ENCODE peak calls at places on chromosomes 4 and X, in five cellular contexts. One of them, this sample, is unnamed.

GRCh38 chr4:65654976-65655375 is 15.3 kb downstream of the EPHA5 start:
- DNase-seq in SK-N-SH: no peak
- DNase-seq in HepG2: no peak
- DNase-seq in K562: no peak
- DNase-seq in GM12878: no peak
- DNase-seq in this sample: no peak

GRCh38 chrX:45847966-45848365 is 647.3 kb upstream of the DIPK2B start:
- DNase-seq in SK-N-SH: no peak
- DNase-seq in HepG2: no peak
- DNase-seq in K562: no peak
- DNase-seq in GM12878: no peak
- DNase-seq in this sample: no peak

GRCh38 chrX:100863326-100863854 is 10.8 kb downstream of the NOX1 start:
- DNase-seq in SK-N-SH: no peak
- DNase-seq in HepG2: no peak
- DNase-seq in K562: no peak
- DNase-seq in GM12878: no peak
- DNase-seq in this sample: no peak

GRCh38 chrX:151870603-151871002 is 42.1 kb upstream of the MAGEA4 start:
- DNase-seq in SK-N-SH: no peak
- DNase-seq in HepG2: peak
- DNase-seq in K562: no peak
- DNase-seq in GM12878: no peak
- DNase-seq in this sample: peak

GRCh38 chr4:121219222-121219621 is 55.1 kb upstream of the TNIP3 start:
- DNase-seq in SK-N-SH: no peak
- DNase-seq in HepG2: no peak
- DNase-seq in K562: no peak
- DNase-seq in GM12878: no peak
- DNase-seq in this sample: peak

GRCh38 chrX:69165116-69165651 is at the start of gene PJA1:
- DNase-seq in SK-N-SH: peak
- DNase-seq in HepG2: peak
- DNase-seq in K562: peak
- DNase-seq in GM12878: no peak
- DNase-seq in this sample: peak

GRCh38 chr4:574346-575161 is 1.5 kb downstream of the TMEM271 start:
- DNase-seq in SK-N-SH: no peak
- DNase-seq in HepG2: no peak
- DNase-seq in K562: no peak
- DNase-seq in GM12878: no peak
- DNase-seq in this sample: no peak

GRCh38 chrX:40155617-40156471 is 58.1 kb upstream of the BCOR start:
- DNase-seq in SK-N-SH: peak
- DNase-seq in HepG2: no peak
- DNase-seq in K562: peak
- DNase-seq in GM12878: no peak
- DNase-seq in this sample: no peak

GRCh38 chr4:188417181-188417580 is 277.9 kb downstream of the TRIML1 start:
- DNase-seq in SK-N-SH: no peak
- DNase-seq in HepG2: peak
- DNase-seq in K562: no peak
- DNase-seq in GM12878: no peak
- DNase-seq in this sample: peak

GRCh38 chr4:150501019-150501727 is 80.8 kb upstream of the MAB21L2 start:
- DNase-seq in SK-N-SH: no peak
- DNase-seq in HepG2: no peak
- DNase-seq in K562: no peak
- DNase-seq in GM12878: no peak
- DNase-seq in this sample: peak

GRCh38 chr4:100295792-100296191 is 105.5 kb upstream of the DDIT4L start:
- DNase-seq in SK-N-SH: no peak
- DNase-seq in HepG2: no peak
- DNase-seq in K562: no peak
- DNase-seq in GM12878: no peak
- DNase-seq in this sample: peak

GRCh38 chrX:110504947-110505346 is 146.3 kb downstream of the RTL9 start:
- DNase-seq in SK-N-SH: no peak
- DNase-seq in HepG2: no peak
- DNase-seq in K562: no peak
- DNase-seq in GM12878: no peak
- DNase-seq in this sample: no peak

GRCh38 chr4:123830920-123831319 is 434.3 kb downstream of the SPRY1 start:
- DNase-seq in SK-N-SH: peak
- DNase-seq in HepG2: no peak
- DNase-seq in K562: no peak
- DNase-seq in GM12878: no peak
- DNase-seq in this sample: no peak

GRCh38 chr4:163484906-163485305 is 9.6 kb upstream of the TMA16 start:
- DNase-seq in SK-N-SH: peak
- DNase-seq in HepG2: peak
- DNase-seq in K562: peak
- DNase-seq in GM12878: no peak
- DNase-seq in this sample: peak

GRCh38 chrX:153649178-153649914 is 2.3 kb downstream of the DUSP9 start:
- DNase-seq in SK-N-SH: peak
- DNase-seq in HepG2: peak
- DNase-seq in K562: peak
- DNase-seq in GM12878: no peak
- DNase-seq in this sample: no peak

GRCh38 chr4:70240192-70240591 is 2.2 kb upstream of the CSN3 start:
- DNase-seq in SK-N-SH: no peak
- DNase-seq in HepG2: peak
- DNase-seq in K562: no peak
- DNase-seq in GM12878: no peak
- DNase-seq in this sample: peak

GRCh38 chr4:181181331-181181730 is 1061.9 kb upstream of the TENM3 start:
- DNase-seq in SK-N-SH: no peak
- DNase-seq in HepG2: no peak
- DNase-seq in K562: no peak
- DNase-seq in GM12878: no peak
- DNase-seq in this sample: no peak

GRCh38 chr4:181176306-181176705 is 1066.9 kb upstream of the TENM3 start:
- DNase-seq in SK-N-SH: no peak
- DNase-seq in HepG2: no peak
- DNase-seq in K562: no peak
- DNase-seq in GM12878: no peak
- DNase-seq in this sample: peak
- TF ChIP-seq MXI1 in SK-N-SH: no peak
- TF ChIP-seq MXI1 in HepG2: no peak
- TF ChIP-seq MXI1 in K562: no peak
- TF ChIP-seq MXI1 in GM12878: no peak
- TF ChIP-seq MXI1 in this sample: no peak

GRCh38 chrX:56947695-56948094 is 47.6 kb downstream of the SPIN3 start:
- DNase-seq in SK-N-SH: no peak
- DNase-seq in HepG2: no peak
- DNase-seq in K562: no peak
- DNase-seq in GM12878: no peak
- DNase-seq in this sample: peak
- TF ChIP-seq MXI1 in SK-N-SH: no peak
- TF ChIP-seq MXI1 in HepG2: no peak
- TF ChIP-seq MXI1 in K562: no peak
- TF ChIP-seq MXI1 in GM12878: no peak
- TF ChIP-seq MXI1 in this sample: no peak

GRCh38 chr4:26127001-26127400 is 193.8 kb upstream of the RBPJ start:
- DNase-seq in SK-N-SH: no peak
- DNase-seq in HepG2: no peak
- DNase-seq in K562: no peak
- DNase-seq in GM12878: no peak
- DNase-seq in this sample: no peak

GRCh38 chr4:26124753-26125236 is 196.0 kb upstream of the RBPJ start:
- DNase-seq in SK-N-SH: no peak
- DNase-seq in HepG2: no peak
- DNase-seq in K562: peak
- DNase-seq in GM12878: no peak
- DNase-seq in this sample: peak

GRCh38 chr4:26130173-26130572 is 190.6 kb upstream of the RBPJ start:
- DNase-seq in SK-N-SH: no peak
- DNase-seq in HepG2: no peak
- DNase-seq in K562: no peak
- DNase-seq in GM12878: peak
- DNase-seq in this sample: no peak

GRCh38 chr4:26126135-26126718 is 194.6 kb upstream of the RBPJ start:
- DNase-seq in SK-N-SH: no peak
- DNase-seq in HepG2: no peak
- DNase-seq in K562: no peak
- DNase-seq in GM12878: peak
- DNase-seq in this sample: no peak

GRCh38 chr4:26127851-26128337 is 192.9 kb upstream of the RBPJ start:
- DNase-seq in SK-N-SH: no peak
- DNase-seq in HepG2: no peak
- DNase-seq in K562: no peak
- DNase-seq in GM12878: no peak
- DNase-seq in this sample: no peak
- TF ChIP-seq MXI1 in SK-N-SH: no peak
- TF ChIP-seq MXI1 in HepG2: no peak
- TF ChIP-seq MXI1 in K562: no peak
- TF ChIP-seq MXI1 in GM12878: no peak
- TF ChIP-seq MXI1 in this sample: no peak

GRCh38 chr4:147366164-147366563 is 114.7 kb upstream of the EDNRA start:
- DNase-seq in SK-N-SH: no peak
- DNase-seq in HepG2: no peak
- DNase-seq in K562: no peak
- DNase-seq in GM12878: no peak
- DNase-seq in this sample: no peak

GRCh38 chr4:147360301-147360700 is 120.6 kb upstream of the EDNRA start:
- DNase-seq in SK-N-SH: no peak
- DNase-seq in HepG2: no peak
- DNase-seq in K562: no peak
- DNase-seq in GM12878: no peak
- DNase-seq in this sample: peak

GRCh38 chr4:147363514-147363913 is 117.4 kb upstream of the EDNRA start:
- DNase-seq in SK-N-SH: no peak
- DNase-seq in HepG2: no peak
- DNase-seq in K562: no peak
- DNase-seq in GM12878: no peak
- DNase-seq in this sample: no peak

GRCh38 chr4:147362868-147363440 is 117.9 kb upstream of the EDNRA start:
- DNase-seq in SK-N-SH: peak
- DNase-seq in HepG2: no peak
- DNase-seq in K562: no peak
- DNase-seq in GM12878: no peak
- DNase-seq in this sample: peak

DNA sequence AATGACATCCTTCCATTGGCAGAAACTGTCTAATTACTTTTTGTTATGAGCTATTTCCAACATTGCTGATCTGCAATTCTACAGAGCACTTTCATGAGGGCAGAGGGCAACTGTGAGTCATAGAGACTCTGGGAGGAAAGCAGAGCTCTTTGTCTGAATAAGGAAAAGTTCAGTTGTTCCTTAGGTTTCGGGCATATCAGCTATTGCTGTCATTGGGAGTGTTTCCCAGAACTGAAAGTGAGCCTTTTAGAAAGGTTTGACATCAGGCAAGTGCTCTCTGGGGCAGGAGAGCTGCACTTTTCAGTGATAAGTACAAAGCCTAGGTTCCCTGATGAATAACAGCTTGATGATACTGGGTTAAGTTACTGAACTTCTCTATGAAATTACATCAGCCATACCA is 119.2 kb upstream of the EDNRA start:
- DNase-seq in SK-N-SH: no peak
- DNase-seq in HepG2: no peak
- DNase-seq in K562: no peak
- DNase-seq in GM12878: no peak
- DNase-seq in this sample: peak
- TF ChIP-seq MXI1 in SK-N-SH: no peak
- TF ChIP-seq MXI1 in HepG2: no peak
- TF ChIP-seq MXI1 in K562: no peak
- TF ChIP-seq MXI1 in GM12878: no peak
- TF ChIP-seq MXI1 in this sample: no peak

GRCh38 chr4:87058272-87059073 is 123.7 kb downstream of the AFF1 start:
- DNase-seq in SK-N-SH: no peak
- DNase-seq in HepG2: no peak
- DNase-seq in K562: peak
- DNase-seq in GM12878: no peak
- DNase-seq in this sample: no peak
- TF ChIP-seq MXI1 in SK-N-SH: no peak
- TF ChIP-seq MXI1 in HepG2: no peak
- TF ChIP-seq MXI1 in K562: no peak
- TF ChIP-seq MXI1 in GM12878: no peak
- TF ChIP-seq MXI1 in this sample: no peak

GRCh38 chrX:95629737-95630136 is 1054.9 kb upstream of the DIAPH2 start:
- DNase-seq in SK-N-SH: no peak
- DNase-seq in HepG2: no peak
- DNase-seq in K562: no peak
- DNase-seq in GM12878: no peak
- DNase-seq in this sample: no peak

GRCh38 chrX:95626748-95627147 is 1057.9 kb upstream of the DIAPH2 start:
- DNase-seq in SK-N-SH: no peak
- DNase-seq in HepG2: no peak
- DNase-seq in K562: no peak
- DNase-seq in GM12878: no peak
- DNase-seq in this sample: no peak

DNA sequence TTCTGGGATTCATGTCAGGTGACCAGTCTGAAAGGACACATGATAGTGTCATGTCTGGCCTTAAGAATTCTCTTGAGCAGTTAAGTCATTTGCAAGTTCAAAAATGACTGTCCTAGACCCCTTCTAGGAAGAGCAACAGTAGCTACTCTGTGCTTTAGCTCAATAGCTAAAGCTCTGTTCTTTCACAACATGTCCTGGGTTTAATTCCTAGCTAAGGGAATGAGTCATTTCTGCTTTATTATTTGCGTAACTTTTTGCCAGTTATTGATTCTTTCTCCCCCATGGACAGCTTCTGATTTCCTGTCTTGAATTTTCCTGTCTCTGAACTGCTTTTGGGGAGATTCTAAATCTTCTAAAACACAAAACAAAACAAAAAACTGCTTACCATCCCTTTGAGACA is 1055.8 kb upstream of the DIAPH2 start:
- DNase-seq in SK-N-SH: no peak
- DNase-seq in HepG2: no peak
- DNase-seq in K562: no peak
- DNase-seq in GM12878: no peak
- DNase-seq in this sample: no peak
- TF ChIP-seq MXI1 in SK-N-SH: no peak
- TF ChIP-seq MXI1 in HepG2: no peak
- TF ChIP-seq MXI1 in K562: no peak
- TF ChIP-seq MXI1 in GM12878: no peak
- TF ChIP-seq MXI1 in this sample: no peak

This sample was measured in IMR-90.